ENCODE peak calls at places on chromosomes 16 and 17, in four cellular contexts. One of them, this sample, is unnamed.

GRCh38 chr17:57675988-57676387 is 69.1 kb downstream of the CCDC182 start:
- DNase-seq in GM12878: no peak
- DNase-seq in K562: no peak
- DNase-seq in HepG2: no peak
- DNase-seq in this sample: no peak

GRCh38 chr17:5011928-5012327 is 14.2 kb downstream of the KIF1C start:
- DNase-seq in GM12878: peak; percentile 53
- DNase-seq in K562: no peak
- DNase-seq in HepG2: no peak
- DNase-seq in this sample: no peak

GRCh38 chr17:47694818-47695663 is 1.1 kb downstream of the TBKBP1 start:
- DNase-seq in GM12878: no peak
- DNase-seq in K562: peak; percentile 68
- DNase-seq in HepG2: no peak
- DNase-seq in this sample: no peak

GRCh38 chr16:19094542-19095365 is 19.0 kb upstream of the ITPRIPL2 start:
- DNase-seq in GM12878: no peak
- DNase-seq in K562: peak; percentile 21
- DNase-seq in HepG2: peak; percentile 88
- DNase-seq in this sample: no peak

GRCh38 chr17:9003355-9004131 is 17.8 kb upstream of the NTN1 start:
- DNase-seq in GM12878: no peak
- DNase-seq in K562: no peak
- DNase-seq in HepG2: no peak
- DNase-seq in this sample: peak; percentile 40

GRCh38 chr16:88422733-88423447 is 30.2 kb upstream of the ZFPM1 start:
- DNase-seq in GM12878: no peak
- DNase-seq in K562: no peak
- DNase-seq in HepG2: no peak
- DNase-seq in this sample: no peak

GRCh38 chr17:12048843-12049473 is 28.3 kb downstream of the MAP2K4 start:
- DNase-seq in GM12878: no peak
- DNase-seq in K562: no peak
- DNase-seq in HepG2: no peak
- DNase-seq in this sample: no peak

GRCh38 chr17:3963214-3964201 is 729 bp downstream of the ATP2A3 start:
- DNase-seq in GM12878: no peak
- DNase-seq in K562: peak; percentile 36
- DNase-seq in HepG2: no peak
- DNase-seq in this sample: no peak

GRCh38 chr16:81497690-81498089 is 53.1 kb downstream of the CMIP start:
- DNase-seq in GM12878: no peak
- DNase-seq in K562: no peak
- DNase-seq in HepG2: no peak
- DNase-seq in this sample: no peak

GRCh38 chr17:79045001-79045729 is 21.2 kb downstream of the C1QTNF1 start:
- DNase-seq in GM12878: no peak
- DNase-seq in K562: no peak
- DNase-seq in HepG2: no peak
- DNase-seq in this sample: no peak

GRCh38 chr17:45436625-45437460 is 4.2 kb upstream of the ARHGAP27 start:
- DNase-seq in GM12878: no peak
- DNase-seq in K562: no peak
- DNase-seq in HepG2: no peak
- DNase-seq in this sample: no peak

GRCh38 chr16:81778861-81779539 is at the start of gene PLCG2:
- DNase-seq in GM12878: no peak
- DNase-seq in K562: peak; percentile 97
- DNase-seq in HepG2: no peak
- DNase-seq in this sample: peak; percentile 84

GRCh38 chr17:64622931-64623654 is 39.0 kb downstream of the SMURF2 start:
- DNase-seq in GM12878: no peak
- DNase-seq in K562: no peak
- DNase-seq in HepG2: peak; percentile 28
- DNase-seq in this sample: no peak

GRCh38 chr17:57868775-57869598 is 19.1 kb upstream of the MRPS23 start:
- DNase-seq in GM12878: no peak
- DNase-seq in K562: no peak
- DNase-seq in HepG2: no peak
- DNase-seq in this sample: no peak

GRCh38 chr16:66479661-66480264 is 52.7 kb downstream of the BEAN1 start:
- DNase-seq in GM12878: no peak
- DNase-seq in K562: no peak
- DNase-seq in HepG2: no peak
- DNase-seq in this sample: no peak

GRCh38 chr17:54372071-54372720 is 528.5 kb upstream of the TOM1L1 start:
- DNase-seq in GM12878: no peak
- DNase-seq in K562: no peak
- DNase-seq in HepG2: no peak
- DNase-seq in this sample: no peak

GRCh38 chr16:87094246-87094865 is 222.8 kb downstream of the C16orf95 start:
- DNase-seq in GM12878: no peak
- DNase-seq in K562: no peak
- DNase-seq in HepG2: no peak
- DNase-seq in this sample: no peak

GRCh38 chr17:78664476-78665384 is 87.5 kb upstream of the DNAH17 start:
- DNase-seq in GM12878: no peak
- DNase-seq in K562: no peak
- DNase-seq in HepG2: peak; percentile 71
- DNase-seq in this sample: no peak

GRCh38 chr16:2033057-2033911 is 6.6 kb downstream of the NHERF2 start:
- DNase-seq in GM12878: no peak
- DNase-seq in K562: peak; percentile 70
- DNase-seq in HepG2: peak; percentile 53
- DNase-seq in this sample: no peak

GRCh38 chr16:21523411-21524067 is 75.8 kb upstream of the METTL9 start:
- DNase-seq in GM12878: no peak
- DNase-seq in K562: no peak
- DNase-seq in HepG2: peak; percentile 80
- DNase-seq in this sample: no peak

GRCh38 chr16:87383522-87384161 is at the start of gene FBXO31:
- DNase-seq in GM12878: peak; percentile 77
- DNase-seq in K562: peak; percentile 84
- DNase-seq in HepG2: peak; percentile 94
- DNase-seq in this sample: peak; percentile 84

GRCh38 chr17:8020776-8021564 is 17.9 kb upstream of the ALOX15B start:
- DNase-seq in GM12878: no peak
- DNase-seq in K562: no peak
- DNase-seq in HepG2: no peak
- DNase-seq in this sample: no peak

GRCh38 chr17:41455236-41455635 is 11.9 kb downstream of the KRT32 start:
- DNase-seq in GM12878: no peak
- DNase-seq in K562: no peak
- DNase-seq in HepG2: no peak
- DNase-seq in this sample: no peak

GRCh38 chr16:89711601-89712475 is 8.9 kb downstream of the VPS9D1 start:
- DNase-seq in GM12878: no peak
- DNase-seq in K562: peak; percentile 98
- DNase-seq in HepG2: no peak
- DNase-seq in this sample: peak; percentile 92

GRCh38 chr17:7466644-7467341 is 12.6 kb downstream of the ZBTB4 start:
- DNase-seq in GM12878: no peak
- DNase-seq in K562: peak; percentile 27
- DNase-seq in HepG2: no peak
- DNase-seq in this sample: no peak

GRCh38 chr16:70579648-70580630 is 56.3 kb downstream of the SF3B3 start:
- DNase-seq in GM12878: no peak
- DNase-seq in K562: peak; percentile 71
- DNase-seq in HepG2: no peak
- DNase-seq in this sample: no peak

GRCh38 chr16:61791465-61791864 is 244.8 kb downstream of the CDH8 start:
- DNase-seq in GM12878: no peak
- DNase-seq in K562: no peak
- DNase-seq in HepG2: no peak
- DNase-seq in this sample: no peak

GRCh38 chr16:30997000-30997886 is 12.2 kb downstream of the HSD3B7 start:
- DNase-seq in GM12878: peak; percentile 51
- DNase-seq in K562: peak; percentile 99
- DNase-seq in HepG2: peak; percentile 79
- DNase-seq in this sample: peak; percentile 99

GRCh38 chr17:28460901-28461300 is 12.5 kb upstream of the SLC13A2 start:
- DNase-seq in GM12878: no peak
- DNase-seq in K562: no peak
- DNase-seq in HepG2: no peak
- DNase-seq in this sample: no peak

GRCh38 chr16:86202267-86202666 is 303.3 kb downstream of the IRF8 start:
- DNase-seq in GM12878: no peak
- DNase-seq in K562: no peak
- DNase-seq in HepG2: no peak
- DNase-seq in this sample: no peak

DNA sequence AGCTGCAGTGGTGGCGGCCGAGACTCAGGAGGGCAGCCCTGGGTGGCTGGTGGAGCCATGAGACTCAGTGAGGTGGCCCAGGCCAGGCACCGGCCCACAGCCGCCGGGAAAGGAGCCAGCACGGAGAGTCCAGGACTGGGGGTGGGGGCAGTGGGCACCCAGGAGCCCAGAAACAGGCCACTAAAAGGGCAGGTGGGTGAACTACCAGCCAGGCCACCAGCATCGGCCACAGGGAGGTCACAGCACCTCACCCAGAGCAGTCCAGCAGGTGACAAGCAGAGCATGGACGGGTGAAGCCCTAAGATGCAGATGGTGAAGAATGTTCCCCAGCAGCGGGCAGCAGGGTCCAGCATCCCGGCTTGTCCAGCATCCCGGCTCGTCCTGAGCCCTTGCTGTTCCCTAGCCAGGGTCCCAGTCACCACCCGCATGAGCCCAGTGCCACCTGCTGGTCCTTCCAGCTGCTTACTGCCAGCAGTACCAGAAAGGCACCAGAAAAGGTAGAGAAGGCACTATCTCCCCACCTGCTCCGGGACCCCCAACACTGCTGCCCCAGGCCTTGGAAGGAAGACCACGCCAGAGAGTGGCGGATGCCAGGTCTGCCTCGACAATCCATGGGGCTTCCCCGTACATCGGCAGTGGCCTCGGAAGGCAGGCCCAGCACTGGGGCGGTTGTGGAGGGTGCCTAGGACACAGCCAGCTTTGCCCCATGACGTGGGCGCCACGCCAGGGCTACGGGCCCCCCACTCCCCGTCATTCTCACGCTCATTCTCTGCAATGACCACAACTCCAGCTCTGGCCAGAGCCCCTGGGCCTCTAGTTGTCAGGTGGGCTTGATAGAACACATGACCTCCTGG is 1.6 kb downstream of the CENPX start:
- DNase-seq in GM12878: no peak
- DNase-seq in K562: no peak
- DNase-seq in HepG2: peak; percentile 86
- DNase-seq in this sample: no peak
- TF ChIP-seq FOXM1 in GM12878: no peak
- TF ChIP-seq FOXM1 in K562: no peak
- TF ChIP-seq FOXM1 in HepG2: peak; percentile 36
- TF ChIP-seq FOXM1 in this sample: no peak

GRCh38 chr16:57131351-57131970 is 39.1 kb downstream of the CPNE2 start:
- DNase-seq in GM12878: no peak
- DNase-seq in K562: no peak
- DNase-seq in HepG2: no peak
- DNase-seq in this sample: no peak
- TF ChIP-seq SP1 in GM12878: no peak
- TF ChIP-seq SP1 in K562: no peak
- TF ChIP-seq SP1 in HepG2: no peak
- TF ChIP-seq SP1 in this sample: no peak

DNA sequence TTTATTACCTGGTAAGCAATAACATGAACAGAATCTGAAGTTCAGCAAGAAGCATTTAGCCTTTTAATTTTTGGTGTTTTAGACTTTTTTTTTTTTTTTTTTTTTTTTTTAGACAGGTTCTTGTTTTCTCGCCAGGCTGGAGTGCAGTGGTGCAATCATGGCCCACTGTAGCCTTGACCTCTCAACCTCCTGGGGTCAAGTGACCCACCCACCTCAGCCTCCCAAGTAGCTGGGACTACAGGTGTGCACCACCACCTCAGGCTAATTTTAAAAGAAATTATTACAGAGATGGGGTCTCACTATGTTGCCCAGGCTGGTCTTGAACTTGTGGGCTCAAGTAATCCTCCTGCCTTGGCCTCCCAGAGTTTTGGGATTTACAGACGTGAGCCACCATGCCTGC is 173.0 kb upstream of the RBL2 start:
- DNase-seq in GM12878: no peak
- DNase-seq in K562: no peak
- DNase-seq in HepG2: no peak
- DNase-seq in this sample: no peak
- TF ChIP-seq TARDBP in GM12878: no peak
- TF ChIP-seq TARDBP in K562: no peak
- TF ChIP-seq TARDBP in HepG2: no peak
- TF ChIP-seq TARDBP in this sample: no peak

GRCh38 chr16:56670640-56670934 is 973 bp downstream of the MT1H start:
- DNase-seq in GM12878: no peak
- DNase-seq in K562: no peak
- DNase-seq in HepG2: no peak
- DNase-seq in this sample: no peak

GRCh38 chr16:56664506-56664905 is 3.4 kb downstream of the MT1G start:
- DNase-seq in GM12878: no peak
- DNase-seq in K562: no peak
- DNase-seq in HepG2: no peak
- DNase-seq in this sample: no peak

GRCh38 chr16:56669005-56669839 is at the start of gene MT1H:
- DNase-seq in GM12878: no peak
- DNase-seq in K562: no peak
- DNase-seq in HepG2: no peak
- DNase-seq in this sample: no peak

GRCh38 chr16:56669840-56670639 is 426 bp downstream of the MT1H start:
- DNase-seq in GM12878: no peak
- DNase-seq in K562: no peak
- DNase-seq in HepG2: no peak
- DNase-seq in this sample: no peak

DNA sequence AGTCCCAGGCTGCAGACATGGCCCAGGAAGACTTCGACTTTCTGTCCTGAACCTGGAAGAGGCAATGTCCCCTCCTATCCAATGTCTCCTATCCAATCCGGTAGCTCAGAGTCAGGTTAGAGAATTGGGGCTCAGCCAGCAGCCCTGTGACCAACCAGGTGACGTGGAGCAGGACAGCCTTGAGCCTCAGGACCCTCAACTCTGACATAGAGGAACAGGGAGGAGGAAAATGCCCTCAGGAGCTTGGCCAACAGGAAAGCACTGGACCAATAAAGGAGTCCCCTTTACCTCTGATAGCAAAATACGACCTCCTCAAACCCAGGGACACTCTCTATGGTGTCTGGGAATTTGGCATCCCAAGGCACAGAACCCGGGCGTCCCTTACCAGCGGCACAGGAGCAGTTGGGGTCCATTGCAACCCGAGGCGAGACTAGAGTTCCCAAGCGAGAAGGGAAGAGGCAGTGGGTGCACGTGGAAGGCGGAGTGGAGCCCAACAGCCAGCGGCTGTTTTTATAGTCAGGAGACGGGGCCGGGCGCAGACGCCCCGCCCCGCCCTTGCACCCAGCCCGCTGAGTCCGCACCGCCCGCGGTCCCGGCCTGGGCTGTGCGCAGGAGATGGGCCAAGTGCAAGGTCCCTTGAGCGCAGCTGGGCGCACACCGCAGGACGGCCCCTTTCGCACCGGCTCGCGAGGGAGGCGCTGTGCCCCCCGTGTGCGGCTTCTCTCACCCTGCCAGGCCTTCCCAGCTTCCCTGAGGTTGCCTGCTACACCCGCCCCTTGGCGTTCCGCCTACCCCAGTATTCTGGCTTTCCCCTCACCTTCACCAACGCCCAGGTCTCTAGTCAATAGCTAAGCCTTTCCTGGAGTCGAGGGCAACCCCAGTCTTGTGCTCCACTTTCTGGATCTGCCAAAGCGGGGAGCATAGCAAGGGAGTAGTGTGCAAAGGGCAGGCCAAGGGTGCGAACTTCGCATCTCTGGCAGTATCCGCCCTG is at the start of gene MT1G:
- DNase-seq in GM12878: no peak
- DNase-seq in K562: peak; percentile 32
- DNase-seq in HepG2: peak; percentile 57
- DNase-seq in this sample: no peak
- TF ChIP-seq FOXM1 in GM12878: no peak
- TF ChIP-seq FOXM1 in K562: no peak
- TF ChIP-seq FOXM1 in HepG2: no peak
- TF ChIP-seq FOXM1 in this sample: no peak

This sample was measured in HEK293T.